ENCODE peak calls at places on chromosome 17, in five cellular contexts. O, P, V, Y and W are unnamed samples.

GRCh38 chr17:58335779-58336455 is 7.3 kb upstream of the TSPOAP1 start:
- DNase-seq in O (no peak), V (no peak), P (no peak), Y (no peak), W (no peak)

GRCh38 chr17:50943575-50943933 is 77.4 kb upstream of the TOB1 start:
- DNase-seq in P (no peak), O (no peak), Y (no peak), V (no peak), W (peak; percentile 28)

GRCh38 chr17:60971515-60972369 is 294.1 kb downstream of the BCAS3 start:
- DNase-seq in P (peak; percentile 49), Y (peak; percentile 37), V (peak; percentile 69), O (peak; percentile 75), W (peak; percentile 64)

GRCh38 chr17:11980813-11981212 is 16.5 kb downstream of the ZNF18 start:
- DNase-seq in O (peak; percentile 3), Y (no peak), V (peak; percentile 6), P (no peak), W (no peak)

GRCh38 chr17:18917506-18918032 is 34.4 kb upstream of the SLC5A10 start:
- DNase-seq in V (no peak), Y (no peak), P (no peak), O (no peak), W (no peak)

GRCh38 chr17:61397086-61397842 is 2.4 kb upstream of the TBX2 start:
- DNase-seq in O (peak; percentile 70), V (no peak), Y (no peak), P (peak; percentile 59), W (peak; percentile 75)

GRCh38 chr17:2178798-2179505 is 124.0 kb downstream of the HIC1 start:
- DNase-seq in Y (no peak), P (no peak), V (no peak), O (no peak), W (no peak)

GRCh38 chr17:56130030-56130429 is 23.2 kb upstream of the ANKFN1 start:
- DNase-seq in P (no peak), V (no peak), Y (no peak), O (no peak), W (no peak)

GRCh38 chr17:80832266-80832676 is 159.4 kb upstream of the CHMP6 start:
- DNase-seq in O (peak; percentile 79), Y (no peak), P (no peak), V (peak; percentile 4), W (peak; percentile 87)

GRCh38 chr17:36665417-36665816 is 64.0 kb downstream of the MRM1 start:
- DNase-seq in Y (no peak), V (peak; percentile 28), P (no peak), O (no peak), W (no peak)

GRCh38 chr17:75921596-75921995 is 16.9 kb upstream of the MRPL38 start:
- DNase-seq in P (no peak), Y (no peak), O (no peak), V (no peak), W (no peak)

GRCh38 chr17:3385869-3386816 is at the start of gene OR3A2:
- DNase-seq in Y (no peak), V (no peak), P (no peak), O (no peak), W (peak; percentile 56)

GRCh38 chr17:72392056-72393010 is 271.5 kb downstream of the SOX9 start:
- DNase-seq in V (no peak), Y (no peak), P (no peak), O (peak; percentile 93), W (no peak)

GRCh38 chr17:39213852-39214251 is 11.9 kb downstream of the STAC2 start:
- DNase-seq in P (no peak), Y (no peak), V (peak; percentile 59), O (no peak), W (no peak)

GRCh38 chr17:30920282-30920681 is 1.5 kb upstream of the ADAP2 start:
- DNase-seq in V (no peak), P (no peak), O (peak; percentile 80), Y (no peak), W (peak; percentile 69)

GRCh38 chr17:82931696-82932060 is 91.9 kb upstream of the ZNF750 start:
- DNase-seq in P (no peak), O (no peak), Y (no peak), V (peak; percentile 22), W (no peak)

GRCh38 chr17:50631908-50632571 is 2.6 kb upstream of the ABCC3 start:
- DNase-seq in V (no peak), O (no peak), P (no peak), Y (no peak), W (no peak)

GRCh38 chr17:35368086-35368824 is 5.2 kb downstream of the SLFN11 start:
- DNase-seq in V (no peak), P (no peak), O (no peak), Y (no peak), W (peak; percentile 43)

GRCh38 chr17:65666869-65667268 is 105.4 kb upstream of the AXIN2 start:
- DNase-seq in V (no peak), P (no peak), Y (peak; percentile 67), O (no peak), W (no peak)

GRCh38 chr17:79201536-79202227 is 127.1 kb downstream of the ENGASE start:
- DNase-seq in Y (no peak), V (no peak), P (no peak), O (peak; percentile 19), W (no peak)

GRCh38 chr17:70563301-70563820 is 394.0 kb downstream of the KCNJ2 start:
- DNase-seq in Y (no peak), P (no peak), V (no peak), O (peak; percentile 75), W (no peak)

GRCh38 chr17:27544350-27545131 is 86.4 kb upstream of the LGALS9 start:
- DNase-seq in P (no peak), V (no peak), Y (no peak), O (peak; percentile 84), W (no peak)

GRCh38 chr17:31550389-31551056 is 159.0 kb downstream of the RAB11FIP4 start:
- DNase-seq in O (peak; percentile 56), Y (no peak), P (no peak), V (peak; percentile 64), W (no peak)

DNA sequence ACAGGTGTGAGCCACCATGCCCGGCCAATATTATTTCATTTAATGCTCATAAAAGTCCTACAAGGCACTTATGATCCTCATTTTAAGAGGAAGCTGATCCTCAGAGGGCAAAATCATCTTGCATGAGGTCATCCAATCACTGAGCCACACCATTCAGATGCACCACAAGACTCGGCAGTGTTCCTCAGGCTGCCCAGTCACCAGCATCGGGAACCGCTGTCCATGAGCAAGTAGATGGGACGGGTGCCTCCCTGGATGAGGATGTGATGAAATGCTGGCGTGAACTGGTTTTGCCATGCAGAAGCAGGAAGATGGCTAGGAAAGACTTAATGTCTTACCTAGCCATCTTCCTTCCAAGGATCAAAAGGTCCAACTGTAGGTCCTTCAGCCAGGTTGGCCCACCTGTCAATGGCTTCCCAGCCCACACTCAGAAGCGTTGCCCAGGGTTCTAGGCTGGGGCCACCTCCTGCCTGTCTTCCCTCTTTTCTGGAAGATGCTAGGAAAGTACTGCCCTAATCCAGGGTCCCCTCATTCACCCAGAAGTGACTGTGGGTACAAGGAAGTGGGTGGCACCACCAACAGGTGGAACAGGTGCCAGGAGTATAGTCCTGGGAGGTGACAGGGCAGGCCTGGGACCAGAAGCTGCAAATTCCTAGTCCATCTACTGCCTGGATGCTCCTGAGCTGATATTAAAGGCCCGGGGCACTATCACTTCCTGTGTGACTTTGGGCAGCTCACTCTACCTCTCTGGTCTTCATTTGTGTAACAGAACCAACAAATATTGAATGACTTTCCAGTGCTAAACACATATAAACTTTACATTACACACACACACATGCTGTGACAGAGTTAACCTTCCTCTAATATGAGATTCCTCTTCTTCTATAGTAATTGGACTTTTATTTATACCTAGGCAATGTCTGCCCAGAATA is 32.2 kb upstream of the CRYBA1 start:
- DNase-seq in O (no peak), P (no peak), Y (no peak), V (peak; percentile 22), W (no peak)
- H2BK12ac ChIP-seq in O (no peak overlapping the region), P (no peak overlapping the region), Y (no peak overlapping the region), V (no peak overlapping the region), W (no peak overlapping the region)

DNA sequence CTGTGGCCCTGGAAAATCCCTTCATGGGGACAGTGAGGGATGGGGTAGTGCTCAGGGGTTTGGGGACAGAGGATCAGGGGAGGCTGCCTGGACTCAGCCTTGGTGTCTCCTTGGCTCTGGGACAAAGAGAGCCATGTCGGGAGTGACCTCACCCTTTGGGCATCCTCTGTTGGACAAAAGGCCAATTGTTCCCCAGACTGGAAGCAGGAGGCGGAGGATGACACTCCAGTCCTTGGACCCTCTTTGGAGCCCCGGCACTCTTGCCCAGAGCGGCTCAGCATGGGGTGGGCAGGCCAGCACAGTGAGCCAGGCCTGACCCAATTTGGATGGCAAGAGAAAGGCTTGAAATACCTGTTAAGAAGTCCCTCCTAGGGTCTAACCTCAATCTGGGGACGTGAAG is 39.4 kb upstream of the PHB1 start:
- DNase-seq in V (no peak), Y (peak; percentile 44), O (no peak), P (no peak), W (no peak)
- H4K91ac ChIP-seq in V (no peak overlapping the region), Y (no peak overlapping the region), O (no peak overlapping the region), P (no peak overlapping the region), W (no peak overlapping the region)

GRCh38 chr17:44346064-44346844 is 1.2 kb downstream of the GRN start:
- DNase-seq in O (no peak), Y (no peak), V (no peak), P (no peak), W (peak; percentile 31)
- H3K27ac ChIP-seq in O (no peak overlapping the region), Y (no peak overlapping the region), V (no peak overlapping the region), P (no peak overlapping the region), W (no peak overlapping the region)

DNA sequence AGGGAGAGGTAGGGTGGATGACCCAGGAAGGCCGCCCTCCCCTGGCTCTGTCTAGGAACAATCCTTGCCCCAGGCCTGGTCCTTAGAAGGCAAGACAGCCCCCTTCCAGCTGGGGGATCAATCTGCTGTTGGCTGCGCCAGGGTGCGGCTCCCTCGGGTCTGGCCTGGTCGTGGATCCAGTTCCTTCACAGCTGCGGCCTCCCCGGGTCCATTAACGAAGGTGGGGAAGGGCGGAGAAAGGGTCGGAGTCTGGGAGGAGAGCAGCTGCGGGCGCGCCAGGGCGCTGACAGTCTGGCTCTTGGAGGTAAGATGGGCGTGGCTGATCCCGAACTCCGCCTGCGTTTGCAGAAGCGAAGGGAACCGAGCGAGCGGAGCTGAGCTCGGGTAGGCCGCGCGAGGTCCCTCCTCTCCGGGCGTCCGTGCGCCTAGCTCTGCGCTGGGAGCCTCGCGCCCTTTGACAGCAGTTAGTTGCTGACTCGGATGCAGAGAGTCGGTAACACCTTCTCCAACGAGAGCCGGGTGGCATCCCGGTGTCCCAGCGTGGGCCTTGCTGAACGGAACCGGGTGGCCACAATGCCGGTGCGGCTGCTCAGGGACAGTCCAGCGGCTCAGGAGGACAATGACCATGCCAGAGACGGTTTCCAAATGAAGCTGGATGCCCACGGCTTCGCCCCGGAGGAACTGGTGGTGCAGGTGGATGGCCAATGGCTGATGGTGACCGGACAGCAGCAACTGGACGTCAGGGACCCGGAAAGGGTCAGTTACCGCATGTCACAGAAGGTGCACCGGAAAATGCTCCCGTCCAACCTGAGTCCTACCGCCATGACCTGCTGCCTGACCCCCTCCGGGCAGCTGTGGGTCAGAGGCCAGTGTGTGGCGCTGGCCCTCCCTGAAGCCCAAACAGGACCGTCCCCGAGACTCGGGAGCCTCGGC is at the start of gene HSPB9:
- DNase-seq in V (peak; percentile 96), O (no peak), P (peak; percentile 86), Y (no peak), W (peak; percentile 95)
- H2BK12ac ChIP-seq in V (no peak within 1 kb of the TSS), O (no peak within 1 kb of the TSS), P (peak within 1 kb of the TSS; percentile 75), Y (peak within 1 kb of the TSS; percentile 73), W (no peak within 1 kb of the TSS)

DNA sequence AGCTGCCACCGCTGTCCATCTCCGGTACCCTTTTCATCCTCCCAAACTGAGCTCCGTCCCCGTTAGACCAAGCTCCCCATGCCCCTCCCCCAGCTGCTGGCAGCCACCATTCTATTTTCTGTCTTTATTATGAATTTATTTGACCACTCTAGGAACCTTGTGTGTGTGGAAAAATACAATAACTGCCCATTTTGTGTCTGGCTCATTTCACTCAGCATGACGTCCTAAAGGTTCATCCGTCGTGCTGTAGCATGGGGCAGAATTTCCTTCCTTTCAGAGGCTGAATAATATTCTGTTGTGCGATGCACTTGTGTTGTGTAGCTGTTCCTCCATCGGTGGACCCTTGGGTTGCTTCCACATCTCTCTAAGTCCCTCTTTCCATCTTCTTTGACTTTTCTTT is 263.1 kb downstream of the SEC14L1 start:
- DNase-seq in O (no peak), V (no peak), P (no peak), Y (no peak), W (no peak)
- H4K91ac ChIP-seq in O (peak overlapping the region; percentile 8), V (no peak overlapping the region), P (no peak overlapping the region), Y (no peak overlapping the region), W (no peak overlapping the region)